ENCODE peak calls at places on chromosomes 13 and 19, in ten cellular contexts. One of them, this sample, is unnamed.

GRCh38 chr19:16936901-16937300 is 48.1 kb downstream of the F2RL3 start:
- DNase-seq in IMR-90: no peak
- DNase-seq in stimulated activated CD4-positive, alpha-beta T cell treated with anti-CD3 and anti-CD28 coated beads, TNF-alpha, amount 100 ng/mL, for 1 hour: no peak
- DNase-seq in KG1: no peak
- DNase-seq in stimulated activated CD8-positive, alpha-beta memory T cell treated with anti-CD3 and anti-CD28 coated beads, Interleukin-7, amount 100 ng/mL, for 1 hour: no peak
- DNase-seq in AG08395: no peak
- DNase-seq in type B pancreatic cell: no peak
- DNase-seq in endothelial cell: no peak
- DNase-seq in progenitor cell of endocrine pancreas: no peak
- DNase-seq in adrenal gland: no peak
- DNase-seq in this sample: no peak

GRCh38 chr13:98508280-98509074 is 68.4 kb downstream of the STK24 start:
- DNase-seq in IMR-90: peak
- DNase-seq in stimulated activated CD4-positive, alpha-beta T cell treated with anti-CD3 and anti-CD28 coated beads, TNF-alpha, amount 100 ng/mL, for 1 hour: no peak
- DNase-seq in KG1: no peak
- DNase-seq in stimulated activated CD8-positive, alpha-beta memory T cell treated with anti-CD3 and anti-CD28 coated beads, Interleukin-7, amount 100 ng/mL, for 1 hour: no peak
- DNase-seq in AG08395: peak
- DNase-seq in type B pancreatic cell: no peak
- DNase-seq in endothelial cell: no peak
- DNase-seq in progenitor cell of endocrine pancreas: no peak
- DNase-seq in adrenal gland: no peak
- DNase-seq in this sample: no peak

GRCh38 chr13:66943530-66943929 is 286.6 kb downstream of the PCDH9 start:
- DNase-seq in IMR-90: no peak
- DNase-seq in stimulated activated CD4-positive, alpha-beta T cell treated with anti-CD3 and anti-CD28 coated beads, TNF-alpha, amount 100 ng/mL, for 1 hour: no peak
- DNase-seq in KG1: no peak
- DNase-seq in stimulated activated CD8-positive, alpha-beta memory T cell treated with anti-CD3 and anti-CD28 coated beads, Interleukin-7, amount 100 ng/mL, for 1 hour: no peak
- DNase-seq in AG08395: no peak
- DNase-seq in type B pancreatic cell: no peak
- DNase-seq in endothelial cell: no peak
- DNase-seq in progenitor cell of endocrine pancreas: no peak
- DNase-seq in adrenal gland: no peak
- DNase-seq in this sample: no peak

GRCh38 chr19:3229346-3229743 is 4.9 kb downstream of the CELF5 start:
- DNase-seq in IMR-90: no peak
- DNase-seq in stimulated activated CD4-positive, alpha-beta T cell treated with anti-CD3 and anti-CD28 coated beads, TNF-alpha, amount 100 ng/mL, for 1 hour: no peak
- DNase-seq in KG1: no peak
- DNase-seq in stimulated activated CD8-positive, alpha-beta memory T cell treated with anti-CD3 and anti-CD28 coated beads, Interleukin-7, amount 100 ng/mL, for 1 hour: no peak
- DNase-seq in AG08395: no peak
- DNase-seq in type B pancreatic cell: no peak
- DNase-seq in endothelial cell: no peak
- DNase-seq in progenitor cell of endocrine pancreas: no peak
- DNase-seq in adrenal gland: no peak
- DNase-seq in this sample: no peak

GRCh38 chr19:13150187-13150918 is at the start of the genes IER2 and STX10:
- DNase-seq in IMR-90: peak
- DNase-seq in stimulated activated CD4-positive, alpha-beta T cell treated with anti-CD3 and anti-CD28 coated beads, TNF-alpha, amount 100 ng/mL, for 1 hour: peak
- DNase-seq in KG1: peak
- DNase-seq in stimulated activated CD8-positive, alpha-beta memory T cell treated with anti-CD3 and anti-CD28 coated beads, Interleukin-7, amount 100 ng/mL, for 1 hour: peak
- DNase-seq in AG08395: peak
- DNase-seq in type B pancreatic cell: peak
- DNase-seq in endothelial cell: peak
- DNase-seq in progenitor cell of endocrine pancreas: peak
- DNase-seq in adrenal gland: peak
- DNase-seq in this sample: peak

GRCh38 chr19:46009530-46010510 is 13.0 kb downstream of the PGLYRP1 start:
- DNase-seq in IMR-90: peak
- DNase-seq in stimulated activated CD4-positive, alpha-beta T cell treated with anti-CD3 and anti-CD28 coated beads, TNF-alpha, amount 100 ng/mL, for 1 hour: peak
- DNase-seq in KG1: peak
- DNase-seq in stimulated activated CD8-positive, alpha-beta memory T cell treated with anti-CD3 and anti-CD28 coated beads, Interleukin-7, amount 100 ng/mL, for 1 hour: peak
- DNase-seq in AG08395: peak
- DNase-seq in type B pancreatic cell: no peak
- DNase-seq in endothelial cell: peak
- DNase-seq in progenitor cell of endocrine pancreas: peak
- DNase-seq in adrenal gland: peak
- DNase-seq in this sample: peak

GRCh38 chr19:49362048-49362925 is at the start of gene TEAD2:
- DNase-seq in IMR-90: peak
- DNase-seq in stimulated activated CD4-positive, alpha-beta T cell treated with anti-CD3 and anti-CD28 coated beads, TNF-alpha, amount 100 ng/mL, for 1 hour: no peak
- DNase-seq in KG1: no peak
- DNase-seq in stimulated activated CD8-positive, alpha-beta memory T cell treated with anti-CD3 and anti-CD28 coated beads, Interleukin-7, amount 100 ng/mL, for 1 hour: no peak
- DNase-seq in AG08395: peak
- DNase-seq in type B pancreatic cell: peak
- DNase-seq in endothelial cell: peak
- DNase-seq in progenitor cell of endocrine pancreas: peak
- DNase-seq in adrenal gland: peak
- DNase-seq in this sample: peak

GRCh38 chr13:22240716-22241115 is 569.8 kb downstream of the FGF9 start:
- DNase-seq in IMR-90: no peak
- DNase-seq in stimulated activated CD4-positive, alpha-beta T cell treated with anti-CD3 and anti-CD28 coated beads, TNF-alpha, amount 100 ng/mL, for 1 hour: no peak
- DNase-seq in KG1: no peak
- DNase-seq in stimulated activated CD8-positive, alpha-beta memory T cell treated with anti-CD3 and anti-CD28 coated beads, Interleukin-7, amount 100 ng/mL, for 1 hour: no peak
- DNase-seq in AG08395: peak
- DNase-seq in type B pancreatic cell: no peak
- DNase-seq in endothelial cell: no peak
- DNase-seq in progenitor cell of endocrine pancreas: no peak
- DNase-seq in adrenal gland: no peak
- DNase-seq in this sample: no peak

GRCh38 chr13:60146491-60146890 is 17.2 kb downstream of the DIAPH3 start:
- DNase-seq in IMR-90: peak
- DNase-seq in stimulated activated CD4-positive, alpha-beta T cell treated with anti-CD3 and anti-CD28 coated beads, TNF-alpha, amount 100 ng/mL, for 1 hour: no peak
- DNase-seq in KG1: no peak
- DNase-seq in stimulated activated CD8-positive, alpha-beta memory T cell treated with anti-CD3 and anti-CD28 coated beads, Interleukin-7, amount 100 ng/mL, for 1 hour: no peak
- DNase-seq in AG08395: no peak
- DNase-seq in type B pancreatic cell: no peak
- DNase-seq in endothelial cell: no peak
- DNase-seq in progenitor cell of endocrine pancreas: no peak
- DNase-seq in adrenal gland: no peak
- DNase-seq in this sample: no peak

GRCh38 chr19:17090501-17091074 is 15.0 kb downstream of the MYO9B start:
- DNase-seq in IMR-90: peak
- DNase-seq in stimulated activated CD4-positive, alpha-beta T cell treated with anti-CD3 and anti-CD28 coated beads, TNF-alpha, amount 100 ng/mL, for 1 hour: no peak
- DNase-seq in KG1: peak
- DNase-seq in stimulated activated CD8-positive, alpha-beta memory T cell treated with anti-CD3 and anti-CD28 coated beads, Interleukin-7, amount 100 ng/mL, for 1 hour: no peak
- DNase-seq in AG08395: no peak
- DNase-seq in type B pancreatic cell: no peak
- DNase-seq in endothelial cell: no peak
- DNase-seq in progenitor cell of endocrine pancreas: no peak
- DNase-seq in adrenal gland: peak
- DNase-seq in this sample: no peak

GRCh38 chr19:33134571-33135041 is 2.7 kb downstream of the WDR88 start:
- DNase-seq in IMR-90: no peak
- DNase-seq in stimulated activated CD4-positive, alpha-beta T cell treated with anti-CD3 and anti-CD28 coated beads, TNF-alpha, amount 100 ng/mL, for 1 hour: peak
- DNase-seq in KG1: no peak
- DNase-seq in stimulated activated CD8-positive, alpha-beta memory T cell treated with anti-CD3 and anti-CD28 coated beads, Interleukin-7, amount 100 ng/mL, for 1 hour: no peak
- DNase-seq in AG08395: no peak
- DNase-seq in type B pancreatic cell: no peak
- DNase-seq in endothelial cell: no peak
- DNase-seq in progenitor cell of endocrine pancreas: no peak
- DNase-seq in adrenal gland: no peak
- DNase-seq in this sample: no peak

GRCh38 chr13:111344471-111345191 is 24.2 kb downstream of the TEX29 start:
- DNase-seq in IMR-90: peak
- DNase-seq in stimulated activated CD4-positive, alpha-beta T cell treated with anti-CD3 and anti-CD28 coated beads, TNF-alpha, amount 100 ng/mL, for 1 hour: no peak
- DNase-seq in KG1: no peak
- DNase-seq in stimulated activated CD8-positive, alpha-beta memory T cell treated with anti-CD3 and anti-CD28 coated beads, Interleukin-7, amount 100 ng/mL, for 1 hour: no peak
- DNase-seq in AG08395: peak
- DNase-seq in type B pancreatic cell: no peak
- DNase-seq in endothelial cell: peak
- DNase-seq in progenitor cell of endocrine pancreas: peak
- DNase-seq in adrenal gland: no peak
- DNase-seq in this sample: no peak

GRCh38 chr13:40456397-40456958 is 210.0 kb downstream of the FOXO1 start:
- DNase-seq in IMR-90: no peak
- DNase-seq in stimulated activated CD4-positive, alpha-beta T cell treated with anti-CD3 and anti-CD28 coated beads, TNF-alpha, amount 100 ng/mL, for 1 hour: no peak
- DNase-seq in KG1: no peak
- DNase-seq in stimulated activated CD8-positive, alpha-beta memory T cell treated with anti-CD3 and anti-CD28 coated beads, Interleukin-7, amount 100 ng/mL, for 1 hour: no peak
- DNase-seq in AG08395: no peak
- DNase-seq in type B pancreatic cell: no peak
- DNase-seq in endothelial cell: no peak
- DNase-seq in progenitor cell of endocrine pancreas: no peak
- DNase-seq in adrenal gland: no peak
- DNase-seq in this sample: no peak

GRCh38 chr19:30450101-30450500 is 77.9 kb downstream of the ZNF536 start:
- DNase-seq in IMR-90: no peak
- DNase-seq in stimulated activated CD4-positive, alpha-beta T cell treated with anti-CD3 and anti-CD28 coated beads, TNF-alpha, amount 100 ng/mL, for 1 hour: no peak
- DNase-seq in KG1: no peak
- DNase-seq in stimulated activated CD8-positive, alpha-beta memory T cell treated with anti-CD3 and anti-CD28 coated beads, Interleukin-7, amount 100 ng/mL, for 1 hour: no peak
- DNase-seq in AG08395: peak
- DNase-seq in type B pancreatic cell: no peak
- DNase-seq in endothelial cell: peak
- DNase-seq in progenitor cell of endocrine pancreas: no peak
- DNase-seq in adrenal gland: peak
- DNase-seq in this sample: no peak

GRCh38 chr19:17339088-17339741 is 1.9 kb downstream of the GTPBP3 start:
- DNase-seq in IMR-90: no peak
- DNase-seq in stimulated activated CD4-positive, alpha-beta T cell treated with anti-CD3 and anti-CD28 coated beads, TNF-alpha, amount 100 ng/mL, for 1 hour: peak
- DNase-seq in KG1: no peak
- DNase-seq in stimulated activated CD8-positive, alpha-beta memory T cell treated with anti-CD3 and anti-CD28 coated beads, Interleukin-7, amount 100 ng/mL, for 1 hour: no peak
- DNase-seq in AG08395: no peak
- DNase-seq in type B pancreatic cell: no peak
- DNase-seq in endothelial cell: no peak
- DNase-seq in progenitor cell of endocrine pancreas: no peak
- DNase-seq in adrenal gland: no peak
- DNase-seq in this sample: no peak

GRCh38 chr13:30736921-30737320 is 1.6 kb downstream of the ALOX5AP start:
- DNase-seq in IMR-90: no peak
- DNase-seq in stimulated activated CD4-positive, alpha-beta T cell treated with anti-CD3 and anti-CD28 coated beads, TNF-alpha, amount 100 ng/mL, for 1 hour: no peak
- DNase-seq in KG1: no peak
- DNase-seq in stimulated activated CD8-positive, alpha-beta memory T cell treated with anti-CD3 and anti-CD28 coated beads, Interleukin-7, amount 100 ng/mL, for 1 hour: no peak
- DNase-seq in AG08395: no peak
- DNase-seq in type B pancreatic cell: no peak
- DNase-seq in endothelial cell: no peak
- DNase-seq in progenitor cell of endocrine pancreas: no peak
- DNase-seq in adrenal gland: no peak
- DNase-seq in this sample: no peak

GRCh38 chr13:101265934-101266333 is 150.4 kb downstream of the NALCN start:
- DNase-seq in IMR-90: no peak
- DNase-seq in stimulated activated CD4-positive, alpha-beta T cell treated with anti-CD3 and anti-CD28 coated beads, TNF-alpha, amount 100 ng/mL, for 1 hour: no peak
- DNase-seq in KG1: no peak
- DNase-seq in stimulated activated CD8-positive, alpha-beta memory T cell treated with anti-CD3 and anti-CD28 coated beads, Interleukin-7, amount 100 ng/mL, for 1 hour: no peak
- DNase-seq in AG08395: no peak
- DNase-seq in type B pancreatic cell: no peak
- DNase-seq in endothelial cell: no peak
- DNase-seq in progenitor cell of endocrine pancreas: no peak
- DNase-seq in adrenal gland: no peak
- DNase-seq in this sample: no peak

GRCh38 chr13:30125422-30126073 is 181.8 kb downstream of the KATNAL1 start:
- DNase-seq in IMR-90: peak
- DNase-seq in stimulated activated CD4-positive, alpha-beta T cell treated with anti-CD3 and anti-CD28 coated beads, TNF-alpha, amount 100 ng/mL, for 1 hour: no peak
- DNase-seq in KG1: no peak
- DNase-seq in stimulated activated CD8-positive, alpha-beta memory T cell treated with anti-CD3 and anti-CD28 coated beads, Interleukin-7, amount 100 ng/mL, for 1 hour: no peak
- DNase-seq in AG08395: peak
- DNase-seq in type B pancreatic cell: no peak
- DNase-seq in endothelial cell: no peak
- DNase-seq in progenitor cell of endocrine pancreas: no peak
- DNase-seq in adrenal gland: peak
- DNase-seq in this sample: no peak

GRCh38 chr19:29119582-29119981 is 93.4 kb downstream of the UQCRFS1 start:
- DNase-seq in IMR-90: no peak
- DNase-seq in stimulated activated CD4-positive, alpha-beta T cell treated with anti-CD3 and anti-CD28 coated beads, TNF-alpha, amount 100 ng/mL, for 1 hour: no peak
- DNase-seq in KG1: no peak
- DNase-seq in stimulated activated CD8-positive, alpha-beta memory T cell treated with anti-CD3 and anti-CD28 coated beads, Interleukin-7, amount 100 ng/mL, for 1 hour: no peak
- DNase-seq in AG08395: peak
- DNase-seq in type B pancreatic cell: no peak
- DNase-seq in endothelial cell: peak
- DNase-seq in progenitor cell of endocrine pancreas: peak
- DNase-seq in adrenal gland: peak
- DNase-seq in this sample: no peak

GRCh38 chr19:49152218-49152550 is 3.0 kb downstream of the HRC start:
- DNase-seq in IMR-90: no peak
- DNase-seq in stimulated activated CD4-positive, alpha-beta T cell treated with anti-CD3 and anti-CD28 coated beads, TNF-alpha, amount 100 ng/mL, for 1 hour: no peak
- DNase-seq in KG1: no peak
- DNase-seq in stimulated activated CD8-positive, alpha-beta memory T cell treated with anti-CD3 and anti-CD28 coated beads, Interleukin-7, amount 100 ng/mL, for 1 hour: no peak
- DNase-seq in AG08395: no peak
- DNase-seq in type B pancreatic cell: no peak
- DNase-seq in endothelial cell: no peak
- DNase-seq in progenitor cell of endocrine pancreas: no peak
- DNase-seq in adrenal gland: no peak
- DNase-seq in this sample: no peak

GRCh38 chr19:13277104-13277809 is 127.0 kb downstream of the IER2 start:
- DNase-seq in IMR-90: peak
- DNase-seq in stimulated activated CD4-positive, alpha-beta T cell treated with anti-CD3 and anti-CD28 coated beads, TNF-alpha, amount 100 ng/mL, for 1 hour: peak
- DNase-seq in KG1: peak
- DNase-seq in stimulated activated CD8-positive, alpha-beta memory T cell treated with anti-CD3 and anti-CD28 coated beads, Interleukin-7, amount 100 ng/mL, for 1 hour: peak
- DNase-seq in AG08395: peak
- DNase-seq in type B pancreatic cell: no peak
- DNase-seq in endothelial cell: peak
- DNase-seq in progenitor cell of endocrine pancreas: peak
- DNase-seq in adrenal gland: peak
- DNase-seq in this sample: peak

GRCh38 chr19:39497850-39498261 is 891 bp upstream of the DLL3 start:
- DNase-seq in IMR-90: peak
- DNase-seq in stimulated activated CD4-positive, alpha-beta T cell treated with anti-CD3 and anti-CD28 coated beads, TNF-alpha, amount 100 ng/mL, for 1 hour: no peak
- DNase-seq in KG1: no peak
- DNase-seq in stimulated activated CD8-positive, alpha-beta memory T cell treated with anti-CD3 and anti-CD28 coated beads, Interleukin-7, amount 100 ng/mL, for 1 hour: no peak
- DNase-seq in AG08395: no peak
- DNase-seq in type B pancreatic cell: peak
- DNase-seq in endothelial cell: peak
- DNase-seq in progenitor cell of endocrine pancreas: peak
- DNase-seq in adrenal gland: peak
- DNase-seq in this sample: no peak

GRCh38 chr19:5711025-5711424 is 8.9 kb downstream of the LONP1 start:
- DNase-seq in IMR-90: no peak
- DNase-seq in stimulated activated CD4-positive, alpha-beta T cell treated with anti-CD3 and anti-CD28 coated beads, TNF-alpha, amount 100 ng/mL, for 1 hour: no peak
- DNase-seq in KG1: no peak
- DNase-seq in stimulated activated CD8-positive, alpha-beta memory T cell treated with anti-CD3 and anti-CD28 coated beads, Interleukin-7, amount 100 ng/mL, for 1 hour: no peak
- DNase-seq in AG08395: no peak
- DNase-seq in type B pancreatic cell: no peak
- DNase-seq in endothelial cell: no peak
- DNase-seq in progenitor cell of endocrine pancreas: no peak
- DNase-seq in adrenal gland: no peak
- DNase-seq in this sample: no peak

GRCh38 chr19:1411255-1412191 is 4.1 kb downstream of the DAZAP1 start:
- DNase-seq in IMR-90: peak
- DNase-seq in stimulated activated CD4-positive, alpha-beta T cell treated with anti-CD3 and anti-CD28 coated beads, TNF-alpha, amount 100 ng/mL, for 1 hour: no peak
- DNase-seq in KG1: no peak
- DNase-seq in stimulated activated CD8-positive, alpha-beta memory T cell treated with anti-CD3 and anti-CD28 coated beads, Interleukin-7, amount 100 ng/mL, for 1 hour: no peak
- DNase-seq in AG08395: peak
- DNase-seq in type B pancreatic cell: no peak
- DNase-seq in endothelial cell: no peak
- DNase-seq in progenitor cell of endocrine pancreas: no peak
- DNase-seq in adrenal gland: peak
- DNase-seq in this sample: no peak

GRCh38 chr13:85541476-85541875 is 257.7 kb downstream of the SLITRK6 start:
- DNase-seq in IMR-90: no peak
- DNase-seq in stimulated activated CD4-positive, alpha-beta T cell treated with anti-CD3 and anti-CD28 coated beads, TNF-alpha, amount 100 ng/mL, for 1 hour: no peak
- DNase-seq in KG1: no peak
- DNase-seq in stimulated activated CD8-positive, alpha-beta memory T cell treated with anti-CD3 and anti-CD28 coated beads, Interleukin-7, amount 100 ng/mL, for 1 hour: no peak
- DNase-seq in AG08395: no peak
- DNase-seq in type B pancreatic cell: no peak
- DNase-seq in endothelial cell: no peak
- DNase-seq in progenitor cell of endocrine pancreas: no peak
- DNase-seq in adrenal gland: no peak
- DNase-seq in this sample: no peak

GRCh38 chr13:27415116-27415515 is 9.3 kb upstream of the GTF3A start:
- DNase-seq in IMR-90: no peak
- DNase-seq in stimulated activated CD4-positive, alpha-beta T cell treated with anti-CD3 and anti-CD28 coated beads, TNF-alpha, amount 100 ng/mL, for 1 hour: no peak
- DNase-seq in KG1: no peak
- DNase-seq in stimulated activated CD8-positive, alpha-beta memory T cell treated with anti-CD3 and anti-CD28 coated beads, Interleukin-7, amount 100 ng/mL, for 1 hour: no peak
- DNase-seq in AG08395: no peak
- DNase-seq in type B pancreatic cell: no peak
- DNase-seq in endothelial cell: no peak
- DNase-seq in progenitor cell of endocrine pancreas: no peak
- DNase-seq in adrenal gland: no peak
- DNase-seq in this sample: no peak

GRCh38 chr13:20721454-20722357 is 18.2 kb downstream of the IL17D start:
- DNase-seq in IMR-90: peak
- DNase-seq in stimulated activated CD4-positive, alpha-beta T cell treated with anti-CD3 and anti-CD28 coated beads, TNF-alpha, amount 100 ng/mL, for 1 hour: no peak
- DNase-seq in KG1: no peak
- DNase-seq in stimulated activated CD8-positive, alpha-beta memory T cell treated with anti-CD3 and anti-CD28 coated beads, Interleukin-7, amount 100 ng/mL, for 1 hour: no peak
- DNase-seq in AG08395: peak
- DNase-seq in type B pancreatic cell: no peak
- DNase-seq in endothelial cell: peak
- DNase-seq in progenitor cell of endocrine pancreas: no peak
- DNase-seq in adrenal gland: peak
- DNase-seq in this sample: no peak

GRCh38 chr13:75495938-75496337 is 14.0 kb upstream of the TBC1D4 start:
- DNase-seq in IMR-90: peak
- DNase-seq in stimulated activated CD4-positive, alpha-beta T cell treated with anti-CD3 and anti-CD28 coated beads, TNF-alpha, amount 100 ng/mL, for 1 hour: no peak
- DNase-seq in KG1: no peak
- DNase-seq in stimulated activated CD8-positive, alpha-beta memory T cell treated with anti-CD3 and anti-CD28 coated beads, Interleukin-7, amount 100 ng/mL, for 1 hour: no peak
- DNase-seq in AG08395: peak
- DNase-seq in type B pancreatic cell: no peak
- DNase-seq in endothelial cell: no peak
- DNase-seq in progenitor cell of endocrine pancreas: no peak
- DNase-seq in adrenal gland: no peak
- DNase-seq in this sample: no peak

This sample was measured in left lobe of liver.